ENCODE peak calls at places on chromosomes 13 and 19, in eight cellular contexts. A, R, K, H, E, V, B and D are unnamed samples.

GRCh38 chr13:23618341-23618740 is 48.1 kb downstream of the TNFRSF19 start:
- DNase-seq in B (no peak), E (no peak), V (no peak), R (peak; percentile 73), K (no peak), A (no peak), H (no peak), D (no peak)

GRCh38 chr13:70249332-70250064 is 141.2 kb upstream of the KLHL1 start:
- DNase-seq in R (no peak), H (no peak), A (no peak), B (no peak), V (no peak), K (no peak), E (no peak), D (peak; percentile 13)

GRCh38 chr13:21147827-21148226 is 28.5 kb downstream of the SKA3 start:
- DNase-seq in H (no peak), R (no peak), B (no peak), V (no peak), E (no peak), K (no peak), A (no peak), D (no peak)

GRCh38 chr19:41376241-41376997 is at the start of gene TMEM91:
- DNase-seq in K (no peak), B (peak; percentile 33), E (peak; percentile 55), R (no peak), A (no peak), V (peak; percentile 43), H (peak; percentile 45), D (no peak)

GRCh38 chr19:30666301-30666803 is 294.2 kb downstream of the ZNF536 start:
- DNase-seq in E (peak; percentile 56), R (no peak), B (no peak), H (no peak), K (peak; percentile 35), V (peak; percentile 78), A (peak; percentile 33), D (peak; percentile 61)

GRCh38 chr19:49085020-49085867 is at the start of gene SNRNP70:
- DNase-seq in V (peak; percentile 98), B (peak; percentile 99), H (peak; percentile 97), E (peak; percentile 100), K (peak; percentile 98), R (peak; percentile 99), A (peak; percentile 97), D (peak; percentile 100)

GRCh38 chr19:13959962-13960862 is 7.9 kb downstream of the DCAF15 start:
- DNase-seq in K (no peak), E (no peak), B (no peak), A (no peak), R (no peak), V (no peak), H (no peak), D (peak; percentile 47)

GRCh38 chr13:40350283-40350992 is 316.0 kb downstream of the FOXO1 start:
- DNase-seq in R (no peak), A (no peak), B (no peak), H (no peak), V (no peak), E (no peak), K (no peak), D (no peak)

GRCh38 chr13:45092668-45093067 is 27.6 kb upstream of the GTF2F2 start:
- DNase-seq in R (no peak), V (no peak), K (no peak), H (no peak), A (no peak), B (no peak), E (no peak), D (no peak)

GRCh38 chr19:1567848-1568227 is 287 bp downstream of the MEX3D start:
- DNase-seq in A (no peak), R (no peak), V (no peak), E (no peak), K (no peak), H (no peak), B (no peak), D (no peak)

GRCh38 chr19:1214299-1214861 is 8.8 kb downstream of the STK11 start:
- DNase-seq in R (no peak), A (no peak), E (no peak), K (no peak), V (no peak), B (no peak), H (no peak), D (no peak)

GRCh38 chr19:31270897-31271568 is 78.2 kb downstream of the TSHZ3 start:
- DNase-seq in E (no peak), B (no peak), R (peak; percentile 17), K (no peak), A (no peak), V (no peak), H (no peak), D (no peak)

GRCh38 chr19:41915248-41916032 is 12.8 kb downstream of the ERFL start:
- DNase-seq in V (no peak), H (no peak), R (no peak), K (no peak), E (no peak), A (no peak), B (no peak), D (no peak)

GRCh38 chr13:71149498-71150363 is 717.3 kb downstream of the DACH1 start:
- DNase-seq in V (no peak), E (peak; percentile 69), R (no peak), H (no peak), A (no peak), B (no peak), K (no peak), D (no peak)